ENCODE peak calls at places on chromosome 19, in nine cellular contexts. X is LoVo, P is fibroblast of the conjunctiva, E is tibial artery, S is psoas muscle, B is pulmonary artery endothelial cell, Q is progenitor cell of endocrine pancreas, G is EL, M is MV-4-11. T is an unnamed sample.

GRCh38 chr19:40445945-40446784 is 2.0 kb upstream of the SERTAD3 start:
- DNase-seq in X (no peak), P (no peak), E (no peak), S (no peak), B (no peak), Q (no peak), G (peak), M (no peak), T (no peak)

GRCh38 chr19:15937771-15938170 is 3.4 kb upstream of the CYP4F11 start:
- DNase-seq in X (no peak), P (no peak), E (no peak), S (no peak), B (no peak), Q (no peak), G (no peak), M (no peak), T (no peak)

GRCh38 chr19:48492925-48493717 is 18.5 kb downstream of the LMTK3 start:
- DNase-seq in X (peak), P (peak), E (peak), S (peak), B (peak), Q (peak), G (peak), M (peak), T (peak)

GRCh38 chr19:18287836-18288772 is 6.7 kb upstream of the JUND start:
- DNase-seq in X (no peak), P (no peak), E (no peak), S (no peak), B (no peak), Q (no peak), G (no peak), M (no peak), T (no peak)

GRCh38 chr19:15584541-15585115 is 30.4 kb upstream of the CYP4F8 start:
- DNase-seq in X (peak), P (peak), E (peak), S (peak), B (peak), Q (no peak), G (peak), M (peak), T (no peak)

GRCh38 chr19:46863818-46864629 is 3.2 kb downstream of the ARHGAP35 start:
- DNase-seq in X (no peak), P (peak), E (no peak), S (no peak), B (no peak), Q (no peak), G (peak), M (no peak), T (no peak)

GRCh38 chr19:29690842-29691241 is 24.2 kb downstream of the C19orf12 start:
- DNase-seq in X (no peak), P (peak), E (no peak), S (peak), B (no peak), Q (no peak), G (peak), M (peak), T (no peak)

GRCh38 chr19:4633140-4633967 is 6.0 kb upstream of the TNFAIP8L1 start:
- DNase-seq in X (peak), P (peak), E (peak), S (peak), B (peak), Q (peak), G (peak), M (peak), T (no peak)

GRCh38 chr19:7987084-7987768 is 18.2 kb downstream of the ELAVL1 start:
- DNase-seq in X (no peak), P (no peak), E (no peak), S (no peak), B (no peak), Q (no peak), G (peak), M (no peak), T (no peak)

GRCh38 chr19:38196948-38197656 is 26.9 kb downstream of the DPF1 start:
- DNase-seq in X (no peak), P (no peak), E (no peak), S (no peak), B (no peak), Q (no peak), G (no peak), M (no peak), T (no peak)

GRCh38 chr19:6983448-6983847 is 37.8 kb downstream of the MBD3L2B start:
- DNase-seq in X (no peak), P (no peak), E (no peak), S (no peak), B (no peak), Q (no peak), G (no peak), M (no peak), T (no peak)

GRCh38 chr19:55372316-55373081 is 2.2 kb upstream of the IL11 start:
- DNase-seq in X (no peak), P (no peak), E (no peak), S (no peak), B (no peak), Q (no peak), G (peak), M (no peak), T (no peak)

GRCh38 chr19:50796128-50796633 is 6.0 kb downstream of the ACP4 start:
- DNase-seq in X (no peak), P (no peak), E (no peak), S (no peak), B (no peak), Q (no peak), G (no peak), M (no peak), T (no peak)

GRCh38 chr19:49435670-49436069 is 5.7 kb downstream of the SLC17A7 start:
- DNase-seq in X (no peak), P (no peak), E (no peak), S (no peak), B (no peak), Q (no peak), G (no peak), M (no peak), T (no peak)

GRCh38 chr19:32748497-32748896 is 28.9 kb downstream of the TDRD12 start:
- DNase-seq in X (no peak), P (no peak), E (no peak), S (no peak), B (no peak), Q (no peak), G (no peak), M (no peak), T (peak)

GRCh38 chr19:28010656-28011055 is 1202.3 kb downstream of the UQCRFS1 start:
- DNase-seq in X (no peak), P (no peak), E (no peak), S (no peak), B (no peak), Q (no peak), G (no peak), M (no peak), T (no peak)

GRCh38 chr19:11306337-11306736 is 10.4 kb downstream of the TSPAN16 start:
- DNase-seq in X (no peak), P (no peak), E (no peak), S (no peak), B (no peak), Q (no peak), G (no peak), M (no peak), T (no peak)

GRCh38 chr19:18321729-18322091 is 1.2 kb downstream of the LSM4 start:
- DNase-seq in X (no peak), P (no peak), E (no peak), S (no peak), B (no peak), Q (no peak), G (no peak), M (peak), T (no peak)